ENCODE peak calls at places on chromosome 5, in five cellular contexts. One of them, this sample, is unnamed.

GRCh38 chr5:79973511-79973910 is 17.6 kb downstream of the MTX3 start:
- DNase-seq in stromal cell of bone marrow: no peak
- DNase-seq in psoas muscle: no peak
- DNase-seq in NCI-H524 treated with DMSO at 0.1 percent for 48 hours: no peak
- DNase-seq in mucosa of gallbladder: no peak
- DNase-seq in this sample: no peak

GRCh38 chr5:83042507-83042906 is 34.7 kb downstream of the TMEM167A start:
- DNase-seq in stromal cell of bone marrow: no peak
- DNase-seq in psoas muscle: no peak
- DNase-seq in NCI-H524 treated with DMSO at 0.1 percent for 48 hours: no peak
- DNase-seq in mucosa of gallbladder: peak; percentile 32
- DNase-seq in this sample: no peak

GRCh38 chr5:69245031-69245430 is 10.3 kb downstream of the CDK7 start:
- DNase-seq in mucosa of gallbladder: no peak
- DNase-seq in NCI-H524 treated with DMSO at 0.1 percent for 48 hours: no peak
- DNase-seq in psoas muscle: no peak
- DNase-seq in stromal cell of bone marrow: no peak
- DNase-seq in this sample: no peak

GRCh38 chr5:36156124-36156601 is 4.3 kb downstream of the SKP2 start:
- DNase-seq in psoas muscle: peak; percentile 7
- DNase-seq in NCI-H524 treated with DMSO at 0.1 percent for 48 hours: peak; percentile 100
- DNase-seq in mucosa of gallbladder: no peak
- DNase-seq in stromal cell of bone marrow: no peak
- DNase-seq in this sample: no peak

GRCh38 chr5:120938604-120939003 is 474.5 kb downstream of the PRR16 start:
- DNase-seq in NCI-H524 treated with DMSO at 0.1 percent for 48 hours: no peak
- DNase-seq in psoas muscle: no peak
- DNase-seq in stromal cell of bone marrow: no peak
- DNase-seq in mucosa of gallbladder: no peak
- DNase-seq in this sample: no peak

GRCh38 chr5:164148292-164148691 is 642.9 kb downstream of the MAT2B start:
- DNase-seq in psoas muscle: no peak
- DNase-seq in stromal cell of bone marrow: no peak
- DNase-seq in NCI-H524 treated with DMSO at 0.1 percent for 48 hours: no peak
- DNase-seq in mucosa of gallbladder: no peak
- DNase-seq in this sample: no peak

GRCh38 chr5:67495072-67495471 is 298.5 kb upstream of the CD180 start:
- DNase-seq in mucosa of gallbladder: no peak
- DNase-seq in psoas muscle: no peak
- DNase-seq in NCI-H524 treated with DMSO at 0.1 percent for 48 hours: no peak
- DNase-seq in stromal cell of bone marrow: no peak
- DNase-seq in this sample: no peak

GRCh38 chr5:116478461-116478860 is 96.2 kb downstream of the SEMA6A start:
- DNase-seq in mucosa of gallbladder: no peak
- DNase-seq in NCI-H524 treated with DMSO at 0.1 percent for 48 hours: no peak
- DNase-seq in psoas muscle: no peak
- DNase-seq in stromal cell of bone marrow: no peak
- DNase-seq in this sample: no peak

GRCh38 chr5:125112196-125112595 is 365.8 kb upstream of the ZNF608 start:
- DNase-seq in mucosa of gallbladder: no peak
- DNase-seq in psoas muscle: no peak
- DNase-seq in stromal cell of bone marrow: no peak
- DNase-seq in NCI-H524 treated with DMSO at 0.1 percent for 48 hours: no peak
- DNase-seq in this sample: no peak

This sample was measured in type B pancreatic cell.